ENCODE peak calls at places on chromosome 10, in seven cellular contexts. O, L, F, C, P, U and S are unnamed samples.
A peak's percentile ranks its signal among the peaks of the same experiment; 100 is the strongest.

GRCh38 chr10:45425628-45426563 is 51.9 kb downstream of the ALOX5 start:
- DNase-seq in O (no peak), L (peak; percentile 36), F (no peak), C (no peak), P (no peak), U (no peak), S (no peak)

GRCh38 chr10:132306951-132307751 is 599 bp downstream of the STK32C start:
- DNase-seq in O (no peak), L (peak; percentile 56), F (no peak), C (no peak), P (peak; percentile 57), U (peak; percentile 83), S (no peak)

GRCh38 chr10:8539056-8539455 is 484.6 kb downstream of the GATA3 start:
- DNase-seq in O (no peak), L (no peak), F (no peak), C (no peak), P (no peak), U (no peak), S (no peak)

GRCh38 chr10:129861776-129862530 is 102.1 kb downstream of the EBF3 start:
- DNase-seq in O (no peak), L (no peak), F (no peak), C (no peak), P (no peak), U (no peak), S (no peak)

GRCh38 chr10:132298038-132298935 is 9.5 kb downstream of the STK32C start:
- DNase-seq in O (no peak), L (no peak), F (no peak), C (no peak), P (no peak), U (no peak), S (no peak)

GRCh38 chr10:70664702-70665195 is 7.6 kb upstream of the ADAMTS14 start:
- DNase-seq in O (no peak), L (no peak), F (peak; percentile 71), C (no peak), P (peak; percentile 21), U (peak; percentile 78), S (peak; percentile 95)

GRCh38 chr10:11209810-11210141 is 192.1 kb downstream of the CELF2 start:
- DNase-seq in O (no peak), L (no peak), F (no peak), C (no peak), P (no peak), U (no peak), S (no peak)

GRCh38 chr10:46050956-46051355 is 4.9 kb upstream of the MSMB start:
- DNase-seq in O (no peak), L (no peak), F (no peak), C (no peak), P (no peak), U (no peak), S (no peak)

GRCh38 chr10:124152781-124153600 is 59.6 kb upstream of the CHST15 start:
- DNase-seq in O (peak; percentile 41), L (peak; percentile 97), F (no peak), C (peak; percentile 65), P (peak; percentile 54), U (peak; percentile 50), S (peak; percentile 63)

GRCh38 chr10:124306922-124307371 is 111.8 kb downstream of the OAT start:
- DNase-seq in O (no peak), L (no peak), F (no peak), C (no peak), P (no peak), U (no peak), S (no peak)

GRCh38 chr10:5079836-5080235 is 14.4 kb upstream of the AKR1C3 start:
- DNase-seq in O (no peak), L (peak; percentile 39), F (no peak), C (no peak), P (peak; percentile 53), U (no peak), S (no peak)

GRCh38 chr10:133162178-133162909 is 2.3 kb downstream of the KNDC1 start:
- DNase-seq in O (no peak), L (no peak), F (no peak), C (no peak), P (peak; percentile 25), U (no peak), S (no peak)

GRCh38 chr10:96436035-96436434 is 77.2 kb upstream of the OPALIN start:
- DNase-seq in O (no peak), L (no peak), F (no peak), C (no peak), P (no peak), U (no peak), S (no peak)

GRCh38 chr10:114650831-114651230 is 7.2 kb downstream of the ABLIM1 start:
- DNase-seq in O (no peak), L (no peak), F (no peak), C (no peak), P (peak; percentile 60), U (no peak), S (no peak)

GRCh38 chr10:15684768-15685167 is 35.0 kb downstream of the ITGA8 start:
- DNase-seq in O (no peak), L (no peak), F (no peak), C (no peak), P (no peak), U (no peak), S (no peak)

GRCh38 chr10:98391578-98391991 is 23.4 kb downstream of the PYROXD2 start:
- DNase-seq in O (no peak), L (no peak), F (no peak), C (no peak), P (no peak), U (no peak), S (peak; percentile 49)

GRCh38 chr10:130720235-130720634 is 584.0 kb downstream of the GLRX3 start:
- DNase-seq in O (no peak), L (no peak), F (no peak), C (no peak), P (no peak), U (no peak), S (no peak)

GRCh38 chr10:8586504-8586903 is 532.0 kb downstream of the GATA3 start:
- DNase-seq in O (no peak), L (no peak), F (no peak), C (no peak), P (no peak), U (no peak), S (no peak)

GRCh38 chr10:124722812-124723783 is 21.1 kb downstream of the FAM53B start:
- DNase-seq in O (no peak), L (no peak), F (no peak), C (peak; percentile 88), P (no peak), U (no peak), S (no peak)

GRCh38 chr10:29648983-29649268 is 14.2 kb upstream of the SVIL start:
- DNase-seq in O (no peak), L (no peak), F (no peak), C (no peak), P (peak; percentile 60), U (no peak), S (peak; percentile 68)

GRCh38 chr10:118499186-118499585 is 96.3 kb downstream of the PRLHR start:
- DNase-seq in O (no peak), L (no peak), F (no peak), C (no peak), P (no peak), U (no peak), S (no peak)

GRCh38 chr10:116316533-116316932 is 7.7 kb upstream of the CCDC172 start:
- DNase-seq in O (no peak), L (no peak), F (no peak), C (no peak), P (no peak), U (no peak), S (no peak)

DNA sequence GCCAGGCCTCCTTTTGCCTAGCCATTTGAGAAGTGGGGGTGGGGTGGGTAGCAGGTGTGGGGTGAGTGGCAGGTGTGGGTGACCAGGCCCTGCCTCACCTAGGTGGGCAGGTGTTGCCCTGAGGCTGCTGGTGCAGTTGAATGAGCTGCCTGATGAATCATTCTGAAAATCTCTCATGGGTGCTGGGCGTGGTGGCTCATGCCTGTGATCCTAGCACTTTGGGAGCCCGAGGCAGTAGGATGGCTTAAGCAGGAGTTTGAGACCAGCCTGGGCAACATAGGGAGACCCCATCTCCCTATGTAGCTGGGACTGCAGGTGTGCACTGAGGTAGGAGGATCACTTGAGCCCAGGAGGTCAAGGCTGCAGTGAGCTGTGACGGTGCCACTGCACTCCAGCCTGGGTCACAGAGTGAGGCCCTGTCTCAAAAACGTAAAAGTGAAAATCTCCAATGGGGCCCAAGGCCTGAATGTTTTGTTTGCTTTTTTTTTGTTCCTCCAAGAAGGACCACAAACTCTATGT is 17.7 kb downstream of the TSPAN14 start:
- DNase-seq in O (no peak), L (no peak), F (no peak), C (no peak), P (no peak), U (no peak), S (no peak)
- TF ChIP-seq RFX5 in O (no peak), L (no peak), F (no peak), C (no peak), P (no peak), U (no peak), S (no peak)

DNA sequence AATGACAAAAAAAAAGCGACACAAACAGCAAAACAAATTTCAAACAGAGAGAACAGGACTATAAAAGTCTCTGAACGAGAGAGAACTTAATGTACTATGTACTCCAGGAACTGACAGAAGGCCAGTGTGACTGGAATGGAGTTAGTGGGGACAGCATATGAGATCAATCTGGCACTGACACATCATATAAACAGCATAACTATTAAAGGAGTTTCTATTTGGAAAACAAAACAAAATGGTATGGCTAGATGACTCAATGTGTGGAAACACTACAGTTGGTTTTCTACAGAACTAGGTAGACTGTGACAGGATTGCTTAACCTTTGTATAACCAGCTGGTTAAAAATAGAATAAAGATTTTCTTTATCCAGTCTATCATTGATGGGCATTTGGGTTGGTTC is 232.9 kb upstream of the KAT6B start:
- DNase-seq in O (no peak), L (no peak), F (no peak), C (no peak), P (no peak), U (no peak), S (peak; percentile 86)
- TF ChIP-seq RFX5 in O (no peak), L (no peak), F (no peak), C (no peak), P (no peak), U (no peak), S (peak; percentile 18)

GRCh38 chr10:3977761-3978160 is 192.8 kb upstream of the KLF6 start:
- DNase-seq in O (no peak), L (no peak), F (no peak), C (no peak), P (peak; percentile 2), U (no peak), S (no peak)

GRCh38 chr10:3980139-3980538 is 195.1 kb upstream of the KLF6 start:
- DNase-seq in O (no peak), L (no peak), F (no peak), C (no peak), P (no peak), U (no peak), S (no peak)

GRCh38 chr10:3976718-3977117 is 191.7 kb upstream of the KLF6 start:
- DNase-seq in O (no peak), L (no peak), F (no peak), C (no peak), P (no peak), U (no peak), S (no peak)

GRCh38 chr10:3978762-3979161 is 193.8 kb upstream of the KLF6 start:
- DNase-seq in O (no peak), L (no peak), F (no peak), C (no peak), P (no peak), U (no peak), S (no peak)

GRCh38 chr10:3978174-3978573 is 193.2 kb upstream of the KLF6 start:
- DNase-seq in O (no peak), L (no peak), F (no peak), C (no peak), P (no peak), U (no peak), S (peak; percentile 74)
- TF ChIP-seq RFX5 in O (no peak), L (no peak), F (no peak), C (no peak), P (no peak), U (no peak), S (no peak)

GRCh38 chr10:58068809-58069208 is 198.9 kb downstream of the IPMK start:
- DNase-seq in O (no peak), L (no peak), F (no peak), C (no peak), P (no peak), U (no peak), S (no peak)
- TF ChIP-seq RFX5 in O (no peak), L (no peak), F (no peak), C (no peak), P (no peak), U (no peak), S (no peak)